ENCODE peak calls at places on chromosomes 11 and 22, in four cellular contexts. K is K562, H is GM12878, A is HL-60. P is an unnamed sample.

GRCh38 chr11:91872216-91872615 is 352.4 kb upstream of the FAT3 start:
- DNase-seq in K (no peak), A (no peak), H (no peak), P (no peak)

GRCh38 chr11:25953015-25953414 is 378.9 kb upstream of the ANO3 start:
- DNase-seq in A (no peak), H (no peak), K (no peak), P (no peak)

GRCh38 chr11:15747671-15748070 is 608.7 kb downstream of the SOX6 start:
- DNase-seq in K (no peak), H (peak), A (no peak), P (no peak)

GRCh38 chr22:24768537-24769374 is 5.8 kb downstream of the PIWIL3 start:
- DNase-seq in A (no peak), H (no peak), K (peak), P (no peak)

GRCh38 chr11:128804481-128804880 is 62.6 kb downstream of the KCNJ1 start:
- DNase-seq in A (no peak), H (no peak), K (no peak), P (no peak)

GRCh38 chr22:31950226-31950625 is 5.9 kb downstream of the YWHAH start:
- DNase-seq in A (peak), K (no peak), H (no peak), P (no peak)

GRCh38 chr22:46761539-46762237 is 762 bp upstream of the TBC1D22A start:
- DNase-seq in H (no peak), K (no peak), A (no peak), P (no peak)

GRCh38 chr11:7918141-7918540 is 12.9 kb downstream of the OR10A6 start:
- DNase-seq in K (no peak), H (no peak), A (no peak), P (no peak)

GRCh38 chr11:23932485-23932898 is 564.4 kb upstream of the LUZP2 start:
- DNase-seq in H (no peak), K (no peak), A (no peak), P (no peak)

GRCh38 chr11:119367661-119368120 is 13.8 kb downstream of the USP2 start:
- DNase-seq in A (no peak), H (no peak), K (no peak), P (no peak)

GRCh38 chr11:116716617-116717016 is 56.2 kb downstream of the BUD13 start:
- DNase-seq in K (no peak), A (no peak), H (no peak), P (no peak)

GRCh38 chr11:133388260-133388659 is 144.0 kb downstream of the OPCML start:
- DNase-seq in K (no peak), H (no peak), A (no peak), P (no peak)

GRCh38 chr11:111046291-111046690 is 199.2 kb upstream of the POU2AF2 start:
- DNase-seq in H (no peak), A (no peak), K (no peak), P (no peak)

GRCh38 chr22:18024956-18025720 is 777 bp upstream of the MICAL3 start:
- DNase-seq in A (no peak), H (no peak), K (no peak), P (no peak)

GRCh38 chr22:41920271-41920976 is 5.5 kb upstream of the SHISA8 start:
- DNase-seq in K (no peak), H (no peak), A (no peak), P (no peak)

GRCh38 chr11:5339771-5340322 is 3.5 kb downstream of the OR51B5 start:
- DNase-seq in A (no peak), K (no peak), H (peak), P (no peak)

GRCh38 chr11:119491753-119492455 is 68.9 kb upstream of the THY1 start:
- DNase-seq in H (no peak), A (no peak), K (no peak), P (no peak)

GRCh38 chr11:64597671-64598101 is 6.7 kb downstream of the SLC22A12 start:
- DNase-seq in A (no peak), H (no peak), K (no peak), P (no peak)

GRCh38 chr11:67355794-67356550 is 2.6 kb upstream of the POLD4 start:
- DNase-seq in H (no peak), A (no peak), K (peak), P (no peak)

GRCh38 chr11:67353317-67354313 is at the start of gene POLD4:
- DNase-seq in H (peak), K (peak), A (peak), P (peak)

GRCh38 chr11:67352546-67353316 is 615 bp downstream of the POLD4 start:
- DNase-seq in K (peak), H (no peak), A (peak), P (no peak)

GRCh38 chr11:67355023-67355793 is 1.9 kb upstream of the POLD4 start:
- DNase-seq in A (no peak), H (no peak), K (peak), P (no peak)

GRCh38 chr11:67354314-67355022 is 1.1 kb upstream of the POLD4 start:
- DNase-seq in A (peak), H (no peak), K (peak), P (no peak)
- TF ChIP-seq SPI1 in A (no peak), H (no peak), K (no peak), P (no peak)

DNA sequence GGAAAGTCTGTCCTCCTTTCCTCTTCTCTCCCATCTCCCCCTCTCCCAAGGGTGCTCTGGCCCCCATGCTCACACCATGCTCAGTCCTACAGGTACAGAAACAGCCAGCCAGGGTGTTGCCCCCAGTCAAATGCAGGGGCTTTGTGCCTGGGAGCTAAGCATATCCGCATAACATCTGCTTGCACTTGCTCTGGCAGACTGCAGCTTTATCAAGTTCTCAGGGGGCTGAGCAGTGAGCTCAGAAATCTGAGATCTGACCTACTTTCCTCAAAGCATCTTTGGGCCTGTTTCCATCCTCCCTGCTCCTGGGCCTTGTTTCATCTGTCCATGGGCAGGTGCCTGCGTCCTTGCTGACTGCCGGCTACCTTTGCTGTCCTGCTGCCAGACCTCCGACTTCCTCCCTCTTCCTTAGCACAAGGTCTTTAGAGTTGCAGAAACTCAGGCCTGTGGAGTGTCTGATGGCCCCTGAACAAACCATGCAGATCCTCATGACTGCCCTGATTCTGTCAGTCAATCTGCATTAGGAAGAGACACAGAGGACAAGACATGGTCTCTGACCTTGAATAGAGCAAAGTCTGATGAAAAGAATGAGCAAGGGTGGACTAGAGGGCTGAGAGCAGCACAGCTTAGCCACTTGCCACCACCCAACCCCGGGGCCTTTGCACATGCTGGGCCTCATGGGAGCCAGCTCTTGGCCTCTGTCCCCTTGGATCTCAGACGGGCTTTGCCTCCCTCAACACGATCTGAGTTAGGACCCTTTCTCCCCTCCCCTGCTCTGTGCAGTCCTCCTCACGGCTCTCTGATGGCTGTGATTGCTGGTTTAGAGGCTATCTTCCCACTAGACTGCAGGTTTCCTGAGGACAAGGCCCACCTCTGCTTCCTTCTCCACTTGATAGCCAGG is 131.4 kb upstream of the B3GAT1 start:
- DNase-seq in A (no peak), K (no peak), H (no peak), P (no peak)
- TF ChIP-seq SPI1 in A (no peak), K (no peak), H (no peak), P (no peak)

GRCh38 chr22:40819741-40820140 is 595 bp upstream of the SLC25A17 start:
- DNase-seq in H (no peak), A (peak), K (no peak), P (no peak)
- TF ChIP-seq SPI1 in H (no peak), A (no peak), K (no peak), P (no peak)

DNA sequence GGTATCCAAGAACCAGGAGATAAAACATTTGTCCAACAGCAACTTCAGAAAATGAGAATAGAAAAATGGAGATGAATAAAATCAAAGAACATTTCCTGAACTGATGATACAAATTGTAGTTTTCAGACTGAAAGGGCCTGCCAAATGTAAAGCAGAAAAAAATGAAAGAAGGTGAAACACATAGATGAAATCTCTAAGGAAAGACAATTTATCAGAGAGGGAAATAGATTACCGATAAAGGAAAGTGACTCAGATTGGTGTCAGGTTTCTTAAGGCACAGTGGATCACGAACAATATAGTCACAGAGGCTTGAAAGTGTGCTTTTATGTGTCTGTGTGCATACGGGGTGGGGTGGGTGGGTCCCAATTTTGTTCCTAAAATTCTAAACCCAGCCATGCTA is 4.1 kb upstream of the STT3A start:
- DNase-seq in H (no peak), K (peak), A (no peak), P (no peak)
- TF ChIP-seq SPI1 in H (no peak), K (no peak), A (no peak), P (no peak)

GRCh38 chr11:2706321-2706720 is 6.5 kb upstream of the KCNQ1OT1 start:
- DNase-seq in K (no peak), A (no peak), H (no peak), P (no peak)

GRCh38 chr11:2709429-2709828 is 9.6 kb upstream of the KCNQ1OT1 start:
- DNase-seq in H (no peak), K (no peak), A (no peak), P (no peak)

GRCh38 chr11:2708151-2708581 is 8.4 kb upstream of the KCNQ1OT1 start:
- DNase-seq in A (no peak), H (no peak), K (no peak), P (no peak)

GRCh38 chr11:2708757-2709281 is 9.0 kb upstream of the KCNQ1OT1 start:
- DNase-seq in H (no peak), A (no peak), K (no peak), P (no peak)

DNA sequence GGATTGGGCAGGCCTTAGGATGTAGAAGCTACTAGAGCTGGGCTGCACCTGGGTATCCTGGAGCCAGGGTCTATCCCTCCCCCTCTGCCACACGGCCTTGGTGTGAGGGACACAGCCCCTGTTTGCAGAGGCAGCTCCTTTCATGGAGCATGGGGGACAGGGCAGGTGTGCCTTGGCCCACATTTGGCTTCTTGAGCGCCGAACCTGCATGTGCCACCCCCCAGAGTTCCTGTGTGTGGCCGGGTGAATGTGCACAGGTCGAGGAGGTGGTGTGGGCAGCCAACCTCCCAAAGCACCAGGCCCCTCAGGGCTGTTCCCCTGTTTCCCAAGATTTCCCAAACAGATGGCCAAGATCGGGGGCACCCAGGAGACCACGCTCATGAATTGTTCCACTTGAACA is 7.9 kb upstream of the KCNQ1OT1 start:
- DNase-seq in A (no peak), K (no peak), H (no peak), P (no peak)
- TF ChIP-seq SPI1 in A (no peak), K (no peak), H (no peak), P (no peak)

GRCh38 chr11:12845739-12846358 is 163.3 kb upstream of the RASSF10 start:
- DNase-seq in K (peak), A (no peak), H (no peak), P (no peak)

GRCh38 chr11:12842933-12843636 is 166.0 kb upstream of the RASSF10 start:
- DNase-seq in H (no peak), A (no peak), K (peak), P (no peak)

GRCh38 chr11:12840871-12841516 is 166.8 kb downstream of the TEAD1 start:
- DNase-seq in K (no peak), H (no peak), A (no peak), P (no peak)

GRCh38 chr11:12838463-12839120 is 164.4 kb downstream of the TEAD1 start:
- DNase-seq in H (no peak), K (no peak), A (no peak), P (no peak)

GRCh38 chr11:12841946-12842630 is 167.0 kb upstream of the RASSF10 start:
- DNase-seq in A (no peak), K (peak), H (no peak), P (no peak)
- TF ChIP-seq SPI1 in A (no peak), K (peak), H (no peak), P (no peak)

GRCh38 chr11:1180171-1180570 is 22.4 kb downstream of the MUC5AC start:
- DNase-seq in H (no peak), A (no peak), K (no peak), P (no peak)
- TF ChIP-seq SPI1 in H (no peak), A (no peak), K (no peak), P (no peak)

DNA sequence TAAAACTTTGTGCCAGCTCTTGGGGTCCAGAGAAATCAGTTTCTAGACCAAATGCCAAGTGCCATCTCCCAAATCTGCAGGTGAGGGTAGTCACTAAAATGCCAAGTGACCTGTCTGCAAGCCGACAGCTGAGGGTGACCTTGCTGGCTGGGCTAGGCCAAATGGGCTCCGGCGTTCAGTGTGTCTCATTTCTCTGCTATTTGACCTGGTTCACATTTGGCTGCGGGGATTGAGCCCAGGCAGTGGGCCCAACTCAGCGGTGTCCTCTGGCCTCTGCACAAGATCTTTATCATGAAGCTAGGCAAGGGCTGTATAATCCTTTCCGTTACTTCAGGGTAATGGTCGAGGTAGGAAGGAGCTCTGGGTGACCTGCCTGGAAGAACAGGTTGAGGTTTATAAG is 87.5 kb downstream of the SNX19 start:
- DNase-seq in A (no peak), K (no peak), H (no peak), P (no peak)
- TF ChIP-seq SPI1 in A (no peak), K (no peak), H (no peak), P (no peak)

P was measured in GM12891.